ENCODE peak calls at places on chromosome 7, in four cellular contexts. Q, Y, I and C are unnamed samples.

GRCh38 chr7:74051629-74052410 is 23.8 kb downstream of the ELN start:
- DNase-seq in Q (peak; percentile 80), Y (peak; percentile 82), I (no peak), C (peak; percentile 56)

GRCh38 chr7:22934473-22935065 is 79.4 kb downstream of the HYCC1 start:
- DNase-seq in Y (no peak), Q (no peak), I (no peak), C (no peak)

GRCh38 chr7:146116452-146117219 is at the start of gene CNTNAP2:
- DNase-seq in Y (no peak), I (no peak), Q (peak; percentile 67), C (no peak)

GRCh38 chr7:851204-851603 is 18.9 kb downstream of the SUN1 start:
- DNase-seq in I (no peak), Q (no peak), Y (no peak), C (no peak)

GRCh38 chr7:142880886-142881505 is 4.5 kb downstream of the TRPV6 start:
- DNase-seq in Y (peak; percentile 87), Q (peak; percentile 72), I (no peak), C (peak; percentile 23)

GRCh38 chr7:106944035-106944665 is 79.1 kb downstream of the PIK3CG start:
- DNase-seq in Q (no peak), I (no peak), Y (no peak), C (no peak)

GRCh38 chr7:150745086-150745485 is 7.9 kb downstream of the GIMAP5 start:
- DNase-seq in Q (no peak), I (no peak), Y (no peak), C (no peak)

GRCh38 chr7:65938336-65938895 is 43.6 kb downstream of the GUSB start:
- DNase-seq in I (no peak), Y (no peak), Q (no peak), C (no peak)

GRCh38 chr7:22082553-22082885 is 136.8 kb upstream of the CDCA7L start:
- DNase-seq in Y (no peak), Q (no peak), I (no peak), C (no peak)

GRCh38 chr7:120931243-120931642 is 19.3 kb upstream of the ING3 start:
- DNase-seq in Q (no peak), Y (no peak), I (no peak), C (no peak)

GRCh38 chr7:2529161-2530075 is 9.8 kb downstream of the LFNG start:
- DNase-seq in Q (no peak), I (no peak), Y (no peak), C (no peak)

GRCh38 chr7:74542558-74543117 is 88.9 kb downstream of the GTF2IRD1 start:
- DNase-seq in I (no peak), Y (no peak), Q (no peak), C (no peak)

GRCh38 chr7:36127075-36127740 is 25.8 kb upstream of the EEPD1 start:
- DNase-seq in Y (no peak), Q (no peak), I (no peak), C (no peak)

GRCh38 chr7:143459359-143459758 is 16.1 kb downstream of the TAS2R60 start:
- DNase-seq in I (no peak), Y (no peak), Q (no peak), C (no peak)

GRCh38 chr7:124322561-124322960 is 289.7 kb upstream of the TMEM229A start:
- DNase-seq in Q (no peak), I (no peak), Y (no peak), C (no peak)

GRCh38 chr7:150325110-150325611 is 1.8 kb upstream of the ACTR3C start:
- DNase-seq in I (no peak), Y (no peak), Q (no peak), C (no peak)

GRCh38 chr7:94064541-94065191 is 60.5 kb upstream of the BET1 start:
- DNase-seq in I (no peak), Y (no peak), Q (no peak), C (no peak)

GRCh38 chr7:123871998-123872867 is 27.3 kb downstream of the HYAL4 start:
- DNase-seq in Q (peak; percentile 55), I (no peak), Y (no peak), C (peak; percentile 55)

GRCh38 chr7:142345817-142346216 is 88.0 kb upstream of the PRSS58 start:
- DNase-seq in I (no peak), Q (no peak), Y (no peak), C (no peak)

GRCh38 chr7:122588621-122589020 is 110.3 kb downstream of the RNF133 start:
- DNase-seq in I (no peak), Y (no peak), Q (no peak), C (no peak)

GRCh38 chr7:19248681-19249080 is 103.5 kb upstream of the FERD3L start:
- DNase-seq in I (no peak), Q (no peak), Y (no peak), C (no peak)
- TF ChIP-seq NR2C2 in I (no peak), Q (no peak), Y (no peak), C (no peak)

DNA sequence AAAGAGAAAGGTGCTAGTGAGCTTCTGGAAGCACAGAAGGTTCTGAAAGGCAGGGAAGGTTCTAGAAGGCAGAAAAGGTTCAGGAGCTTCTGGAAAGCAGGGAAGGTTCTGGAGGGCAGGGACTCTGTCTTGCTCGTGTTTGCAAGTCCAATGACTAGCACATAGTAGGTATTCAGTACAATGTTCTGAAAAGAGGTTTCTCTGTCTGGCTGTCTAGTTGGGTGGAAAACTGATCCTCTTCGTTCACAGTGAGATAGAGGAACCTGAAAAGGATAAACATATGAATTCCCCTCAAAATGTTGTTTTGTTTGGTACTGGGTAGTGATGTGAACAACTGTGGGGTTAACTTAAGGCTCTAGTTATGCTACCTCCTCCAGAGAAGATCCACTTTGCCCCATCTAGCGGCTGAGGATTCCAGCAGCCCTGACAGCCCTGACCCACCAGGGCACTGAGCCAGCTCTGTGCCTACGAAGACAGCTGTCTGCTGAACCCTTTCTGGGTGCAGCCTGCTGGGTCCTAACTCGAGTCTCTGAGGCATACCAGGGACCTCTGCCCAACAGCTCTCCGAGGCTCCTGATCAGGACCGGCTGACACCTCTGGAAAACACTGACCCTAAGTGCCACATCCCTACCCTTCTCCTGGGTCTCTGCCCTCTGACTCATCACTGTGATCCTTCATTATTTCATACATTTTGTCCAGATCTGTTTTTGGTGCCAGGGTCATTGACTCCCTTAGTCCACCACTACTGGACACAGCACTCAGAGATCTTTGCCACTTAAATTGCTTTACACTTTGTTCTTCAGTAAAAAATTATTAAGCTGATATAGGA is 15.4 kb downstream of the PTPRN2 start:
- DNase-seq in Q (no peak), Y (no peak), I (no peak), C (peak; percentile 27)
- TF ChIP-seq NR2C2 in Q (no peak), Y (no peak), I (no peak), C (no peak)

DNA sequence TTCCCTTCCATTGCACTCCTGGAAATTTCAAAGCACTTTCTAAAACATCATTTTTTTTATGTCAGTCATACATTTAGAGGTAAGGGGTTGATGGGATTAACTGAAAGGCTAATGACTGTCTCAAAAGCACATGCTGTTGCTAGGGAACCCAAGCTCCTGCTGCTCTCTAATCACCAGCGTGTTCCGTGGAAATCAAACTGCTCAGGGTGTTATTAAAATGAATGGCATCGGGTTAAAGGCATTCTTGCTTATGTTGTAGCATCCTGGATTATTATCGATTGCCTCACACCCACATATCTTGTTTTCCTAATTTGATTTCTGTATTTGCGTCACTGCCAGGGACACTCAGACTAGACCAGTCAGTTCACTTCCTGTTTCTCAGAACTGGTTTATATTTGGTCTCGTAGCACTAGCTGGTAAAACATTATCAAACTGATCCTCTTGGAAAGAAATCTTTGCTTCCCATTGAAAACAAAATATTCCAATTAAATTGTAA is 216.5 kb upstream of the MKLN1 start:
- DNase-seq in Y (no peak), Q (no peak), I (no peak), C (no peak)
- TF ChIP-seq NR2C2 in Y (no peak), Q (no peak), I (no peak), C (no peak)

GRCh38 chr7:45132708-45133320 is 21.3 kb upstream of the TBRG4 start:
- DNase-seq in I (no peak), Y (no peak), Q (no peak), C (no peak)

GRCh38 chr7:45130910-45131309 is 19.4 kb upstream of the TBRG4 start:
- DNase-seq in I (no peak), Q (no peak), Y (no peak), C (no peak)

GRCh38 chr7:45133352-45133751 is 21.9 kb upstream of the TBRG4 start:
- DNase-seq in Y (no peak), I (no peak), Q (no peak), C (no peak)

GRCh38 chr7:45129906-45130305 is 18.4 kb upstream of the TBRG4 start:
- DNase-seq in Q (no peak), I (no peak), Y (no peak), C (no peak)

DNA sequence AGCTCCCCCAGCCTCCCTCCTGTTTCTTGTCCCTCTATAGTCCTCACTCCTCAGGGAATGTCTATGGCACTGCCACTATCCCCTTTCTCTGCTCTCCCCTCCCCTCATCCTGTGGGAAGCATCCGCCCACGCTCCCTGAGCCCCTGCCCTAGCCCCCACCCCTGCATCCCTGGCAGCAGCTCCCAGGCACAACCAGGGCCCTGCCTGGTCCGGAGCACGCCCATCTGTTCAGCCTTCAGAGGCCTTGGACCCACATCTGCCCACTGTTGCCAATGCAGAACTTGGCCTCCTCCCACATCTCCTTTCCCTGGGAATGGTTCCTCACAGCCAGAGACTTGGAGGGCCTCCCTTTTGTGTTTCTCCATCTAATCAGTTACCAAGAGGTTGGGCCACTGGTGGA is 20.4 kb upstream of the TBRG4 start:
- DNase-seq in Y (no peak), Q (no peak), I (no peak), C (no peak)
- TF ChIP-seq NR2C2 in Y (no peak), Q (no peak), I (no peak), C (no peak)

GRCh38 chr7:30656006-30656575 is 26.2 kb downstream of the CRHR2 start:
- DNase-seq in Q (no peak), I (no peak), Y (no peak), C (no peak)
- TF ChIP-seq NR2C2 in Q (no peak), I (no peak), Y (no peak), C (no peak)

GRCh38 chr7:117163101-117163500 is 159.8 kb downstream of the WNT2 start:
- DNase-seq in Q (no peak), I (no peak), Y (no peak), C (no peak)

GRCh38 chr7:117157871-117158209 is 165.0 kb downstream of the WNT2 start:
- DNase-seq in Q (no peak), Y (no peak), I (no peak), C (no peak)

GRCh38 chr7:117155694-117156093 is 167.2 kb downstream of the WNT2 start:
- DNase-seq in Q (no peak), Y (no peak), I (no peak), C (no peak)

GRCh38 chr7:117157121-117157870 is 165.6 kb downstream of the WNT2 start:
- DNase-seq in I (no peak), Q (no peak), Y (no peak), C (no peak)

GRCh38 chr7:117158941-117159705 is 163.7 kb downstream of the WNT2 start:
- DNase-seq in I (no peak), Q (no peak), Y (no peak), C (no peak)
- TF ChIP-seq NR2C2 in I (no peak), Q (no peak), Y (no peak), C (no peak)

DNA sequence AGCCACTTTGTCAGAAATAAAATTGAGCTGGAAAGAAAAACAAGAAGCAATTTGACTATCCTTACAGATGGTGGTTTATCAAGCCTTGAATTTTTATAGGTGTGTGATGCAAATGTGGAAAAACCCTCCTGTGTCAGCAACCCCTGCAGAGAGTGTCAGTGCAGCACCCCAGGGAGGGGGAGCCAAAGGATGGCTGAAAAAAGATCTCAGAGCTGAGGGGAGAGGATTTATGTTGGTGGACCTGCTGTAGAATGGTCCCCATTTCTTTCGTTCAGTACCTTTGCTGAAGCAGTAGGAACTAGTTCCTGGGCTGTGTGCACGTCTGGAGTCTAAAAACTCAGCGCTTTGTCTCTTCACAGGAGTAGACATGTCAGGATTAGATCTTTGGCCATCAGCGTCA is 239.0 kb downstream of the PHTF2 start:
- DNase-seq in I (no peak), Y (no peak), Q (no peak), C (no peak)
- TF ChIP-seq NR2C2 in I (no peak), Y (no peak), Q (no peak), C (no peak)